ENCODE peak calls at places on chromosomes 4 and X, in nine cellular contexts. One of them, this sample, is unnamed.

GRCh38 chr4:183601381-183601780 is 57.6 kb downstream of the RWDD4 start:
- DNase-seq in RWPE1: no peak
- DNase-seq in ascending aorta: no peak
- DNase-seq in T-helper 2 cell: no peak
- DNase-seq in Kasumi-1: no peak
- DNase-seq in GM04504: no peak
- DNase-seq in C1 segment of cervical spinal cord: no peak
- DNase-seq in stimulated activated CD4-positive, alpha-beta T cell treated with anti-CD3 and anti-CD28 coated beads, Interleukin-2, amount 100 ng/mL, for 24 hours: no peak
- DNase-seq in HFF-Myc: no peak
- DNase-seq in this sample: no peak

GRCh38 chrX:37287741-37288424 is 61.3 kb upstream of the PRRG1 start:
- DNase-seq in T-helper 2 cell: no peak
- DNase-seq in ascending aorta: no peak
- DNase-seq in HFF-Myc: no peak
- DNase-seq in Kasumi-1: no peak
- DNase-seq in GM04504: no peak
- DNase-seq in C1 segment of cervical spinal cord: no peak
- DNase-seq in stimulated activated CD4-positive, alpha-beta T cell treated with anti-CD3 and anti-CD28 coated beads, Interleukin-2, amount 100 ng/mL, for 24 hours: no peak
- DNase-seq in RWPE1: no peak
- DNase-seq in this sample: no peak

GRCh38 chrX:153708415-153708814 is 15.8 kb downstream of the BCAP31 start:
- DNase-seq in stimulated activated CD4-positive, alpha-beta T cell treated with anti-CD3 and anti-CD28 coated beads, Interleukin-2, amount 100 ng/mL, for 24 hours: peak
- DNase-seq in HFF-Myc: peak
- DNase-seq in Kasumi-1: peak
- DNase-seq in GM04504: no peak
- DNase-seq in C1 segment of cervical spinal cord: peak
- DNase-seq in T-helper 2 cell: no peak
- DNase-seq in ascending aorta: no peak
- DNase-seq in RWPE1: peak
- DNase-seq in this sample: no peak

GRCh38 chr4:163110442-163110841 is 56.2 kb downstream of the NAF1 start:
- DNase-seq in stimulated activated CD4-positive, alpha-beta T cell treated with anti-CD3 and anti-CD28 coated beads, Interleukin-2, amount 100 ng/mL, for 24 hours: no peak
- DNase-seq in Kasumi-1: no peak
- DNase-seq in GM04504: no peak
- DNase-seq in T-helper 2 cell: no peak
- DNase-seq in HFF-Myc: no peak
- DNase-seq in RWPE1: no peak
- DNase-seq in C1 segment of cervical spinal cord: no peak
- DNase-seq in ascending aorta: no peak
- DNase-seq in this sample: no peak

GRCh38 chrX:2901367-2902036 is 27.6 kb downstream of the ARSD start:
- DNase-seq in stimulated activated CD4-positive, alpha-beta T cell treated with anti-CD3 and anti-CD28 coated beads, Interleukin-2, amount 100 ng/mL, for 24 hours: no peak
- DNase-seq in GM04504: no peak
- DNase-seq in RWPE1: no peak
- DNase-seq in Kasumi-1: no peak
- DNase-seq in ascending aorta: no peak
- DNase-seq in C1 segment of cervical spinal cord: no peak
- DNase-seq in T-helper 2 cell: no peak
- DNase-seq in HFF-Myc: no peak
- DNase-seq in this sample: no peak

GRCh38 chr4:181548873-181549541 is 694.2 kb upstream of the TENM3 start:
- DNase-seq in HFF-Myc: no peak
- DNase-seq in C1 segment of cervical spinal cord: no peak
- DNase-seq in ascending aorta: no peak
- DNase-seq in stimulated activated CD4-positive, alpha-beta T cell treated with anti-CD3 and anti-CD28 coated beads, Interleukin-2, amount 100 ng/mL, for 24 hours: no peak
- DNase-seq in RWPE1: peak
- DNase-seq in GM04504: peak
- DNase-seq in Kasumi-1: no peak
- DNase-seq in T-helper 2 cell: no peak
- DNase-seq in this sample: peak

GRCh38 chr4:117941611-117942010 is 92.7 kb upstream of the NDST3 start:
- DNase-seq in C1 segment of cervical spinal cord: no peak
- DNase-seq in Kasumi-1: no peak
- DNase-seq in T-helper 2 cell: no peak
- DNase-seq in ascending aorta: no peak
- DNase-seq in GM04504: no peak
- DNase-seq in RWPE1: no peak
- DNase-seq in HFF-Myc: no peak
- DNase-seq in stimulated activated CD4-positive, alpha-beta T cell treated with anti-CD3 and anti-CD28 coated beads, Interleukin-2, amount 100 ng/mL, for 24 hours: no peak
- DNase-seq in this sample: no peak

GRCh38 chr4:17436750-17437090 is 75.2 kb downstream of the QDPR start:
- DNase-seq in stimulated activated CD4-positive, alpha-beta T cell treated with anti-CD3 and anti-CD28 coated beads, Interleukin-2, amount 100 ng/mL, for 24 hours: no peak
- DNase-seq in T-helper 2 cell: no peak
- DNase-seq in HFF-Myc: no peak
- DNase-seq in C1 segment of cervical spinal cord: no peak
- DNase-seq in RWPE1: no peak
- DNase-seq in Kasumi-1: no peak
- DNase-seq in GM04504: no peak
- DNase-seq in ascending aorta: no peak
- DNase-seq in this sample: no peak

GRCh38 chr4:16516796-16517413 is 290.6 kb upstream of the TAPT1 start:
- DNase-seq in HFF-Myc: peak
- DNase-seq in Kasumi-1: peak
- DNase-seq in RWPE1: no peak
- DNase-seq in T-helper 2 cell: no peak
- DNase-seq in stimulated activated CD4-positive, alpha-beta T cell treated with anti-CD3 and anti-CD28 coated beads, Interleukin-2, amount 100 ng/mL, for 24 hours: no peak
- DNase-seq in ascending aorta: no peak
- DNase-seq in GM04504: peak
- DNase-seq in C1 segment of cervical spinal cord: peak
- DNase-seq in this sample: no peak

GRCh38 chr4:4488405-4489404 is 53.1 kb downstream of the STX18 start:
- DNase-seq in RWPE1: peak
- DNase-seq in T-helper 2 cell: peak
- DNase-seq in GM04504: peak
- DNase-seq in stimulated activated CD4-positive, alpha-beta T cell treated with anti-CD3 and anti-CD28 coated beads, Interleukin-2, amount 100 ng/mL, for 24 hours: peak
- DNase-seq in Kasumi-1: peak
- DNase-seq in HFF-Myc: peak
- DNase-seq in C1 segment of cervical spinal cord: peak
- DNase-seq in ascending aorta: no peak
- DNase-seq in this sample: peak

GRCh38 chr4:22434895-22435294 is 81.0 kb downstream of the ADGRA3 start:
- DNase-seq in HFF-Myc: peak
- DNase-seq in C1 segment of cervical spinal cord: no peak
- DNase-seq in RWPE1: peak
- DNase-seq in stimulated activated CD4-positive, alpha-beta T cell treated with anti-CD3 and anti-CD28 coated beads, Interleukin-2, amount 100 ng/mL, for 24 hours: no peak
- DNase-seq in GM04504: peak
- DNase-seq in Kasumi-1: peak
- DNase-seq in T-helper 2 cell: no peak
- DNase-seq in ascending aorta: no peak
- DNase-seq in this sample: no peak

GRCh38 chrX:106672527-106672926 is 54.0 kb upstream of the RNF128 start:
- DNase-seq in RWPE1: peak
- DNase-seq in T-helper 2 cell: no peak
- DNase-seq in HFF-Myc: no peak
- DNase-seq in C1 segment of cervical spinal cord: no peak
- DNase-seq in stimulated activated CD4-positive, alpha-beta T cell treated with anti-CD3 and anti-CD28 coated beads, Interleukin-2, amount 100 ng/mL, for 24 hours: no peak
- DNase-seq in ascending aorta: no peak
- DNase-seq in GM04504: no peak
- DNase-seq in Kasumi-1: no peak
- DNase-seq in this sample: no peak

GRCh38 chrX:108699368-108699767 is 37.0 kb downstream of the IRS4 start:
- DNase-seq in Kasumi-1: peak
- DNase-seq in T-helper 2 cell: no peak
- DNase-seq in C1 segment of cervical spinal cord: no peak
- DNase-seq in HFF-Myc: peak
- DNase-seq in ascending aorta: no peak
- DNase-seq in RWPE1: peak
- DNase-seq in GM04504: peak
- DNase-seq in stimulated activated CD4-positive, alpha-beta T cell treated with anti-CD3 and anti-CD28 coated beads, Interleukin-2, amount 100 ng/mL, for 24 hours: no peak
- DNase-seq in this sample: no peak

GRCh38 chrX:2691543-2692220 is 587 bp downstream of the CD99 start:
- DNase-seq in stimulated activated CD4-positive, alpha-beta T cell treated with anti-CD3 and anti-CD28 coated beads, Interleukin-2, amount 100 ng/mL, for 24 hours: peak
- DNase-seq in Kasumi-1: no peak
- DNase-seq in RWPE1: no peak
- DNase-seq in HFF-Myc: no peak
- DNase-seq in T-helper 2 cell: no peak
- DNase-seq in GM04504: no peak
- DNase-seq in ascending aorta: no peak
- DNase-seq in C1 segment of cervical spinal cord: no peak
- DNase-seq in this sample: no peak

GRCh38 chr4:159171287-159171686 is 68.4 kb downstream of the RAPGEF2 start:
- DNase-seq in C1 segment of cervical spinal cord: no peak
- DNase-seq in ascending aorta: no peak
- DNase-seq in Kasumi-1: no peak
- DNase-seq in GM04504: no peak
- DNase-seq in stimulated activated CD4-positive, alpha-beta T cell treated with anti-CD3 and anti-CD28 coated beads, Interleukin-2, amount 100 ng/mL, for 24 hours: peak
- DNase-seq in T-helper 2 cell: no peak
- DNase-seq in HFF-Myc: no peak
- DNase-seq in RWPE1: no peak
- DNase-seq in this sample: no peak

GRCh38 chr4:9703391-9703790 is 78.0 kb upstream of the DRD5 start:
- DNase-seq in C1 segment of cervical spinal cord: peak
- DNase-seq in T-helper 2 cell: peak
- DNase-seq in Kasumi-1: peak
- DNase-seq in ascending aorta: no peak
- DNase-seq in RWPE1: peak
- DNase-seq in HFF-Myc: no peak
- DNase-seq in stimulated activated CD4-positive, alpha-beta T cell treated with anti-CD3 and anti-CD28 coated beads, Interleukin-2, amount 100 ng/mL, for 24 hours: peak
- DNase-seq in GM04504: no peak
- DNase-seq in this sample: peak

GRCh38 chr4:15343000-15343399 is 84.8 kb upstream of the C1QTNF7 start:
- DNase-seq in Kasumi-1: no peak
- DNase-seq in stimulated activated CD4-positive, alpha-beta T cell treated with anti-CD3 and anti-CD28 coated beads, Interleukin-2, amount 100 ng/mL, for 24 hours: no peak
- DNase-seq in GM04504: no peak
- DNase-seq in ascending aorta: no peak
- DNase-seq in RWPE1: no peak
- DNase-seq in HFF-Myc: no peak
- DNase-seq in C1 segment of cervical spinal cord: no peak
- DNase-seq in T-helper 2 cell: no peak
- DNase-seq in this sample: no peak

GRCh38 chrX:132957211-132958085 is 981 bp downstream of the HS6ST2 start:
- DNase-seq in HFF-Myc: no peak
- DNase-seq in ascending aorta: no peak
- DNase-seq in RWPE1: peak
- DNase-seq in C1 segment of cervical spinal cord: no peak
- DNase-seq in Kasumi-1: no peak
- DNase-seq in GM04504: no peak
- DNase-seq in stimulated activated CD4-positive, alpha-beta T cell treated with anti-CD3 and anti-CD28 coated beads, Interleukin-2, amount 100 ng/mL, for 24 hours: no peak
- DNase-seq in T-helper 2 cell: peak
- DNase-seq in this sample: no peak

GRCh38 chr4:4271912-4272311 is 18.0 kb downstream of the LYAR start:
- DNase-seq in RWPE1: no peak
- DNase-seq in T-helper 2 cell: no peak
- DNase-seq in ascending aorta: no peak
- DNase-seq in C1 segment of cervical spinal cord: no peak
- DNase-seq in stimulated activated CD4-positive, alpha-beta T cell treated with anti-CD3 and anti-CD28 coated beads, Interleukin-2, amount 100 ng/mL, for 24 hours: no peak
- DNase-seq in Kasumi-1: no peak
- DNase-seq in GM04504: no peak
- DNase-seq in HFF-Myc: no peak
- DNase-seq in this sample: no peak

GRCh38 chr4:89906316-89906715 is 11.7 kb downstream of the MMRN1 start:
- DNase-seq in Kasumi-1: no peak
- DNase-seq in T-helper 2 cell: no peak
- DNase-seq in GM04504: no peak
- DNase-seq in stimulated activated CD4-positive, alpha-beta T cell treated with anti-CD3 and anti-CD28 coated beads, Interleukin-2, amount 100 ng/mL, for 24 hours: no peak
- DNase-seq in HFF-Myc: no peak
- DNase-seq in C1 segment of cervical spinal cord: no peak
- DNase-seq in ascending aorta: no peak
- DNase-seq in RWPE1: no peak
- DNase-seq in this sample: no peak

GRCh38 chr4:108427946-108428345 is 192.4 kb upstream of the RPL34 start:
- DNase-seq in stimulated activated CD4-positive, alpha-beta T cell treated with anti-CD3 and anti-CD28 coated beads, Interleukin-2, amount 100 ng/mL, for 24 hours: no peak
- DNase-seq in RWPE1: no peak
- DNase-seq in Kasumi-1: no peak
- DNase-seq in C1 segment of cervical spinal cord: no peak
- DNase-seq in GM04504: no peak
- DNase-seq in T-helper 2 cell: no peak
- DNase-seq in ascending aorta: no peak
- DNase-seq in HFF-Myc: no peak
- DNase-seq in this sample: no peak

GRCh38 chr4:153205757-153206156 is 1.5 kb downstream of the TRIM2 start:
- DNase-seq in stimulated activated CD4-positive, alpha-beta T cell treated with anti-CD3 and anti-CD28 coated beads, Interleukin-2, amount 100 ng/mL, for 24 hours: peak
- DNase-seq in T-helper 2 cell: no peak
- DNase-seq in GM04504: no peak
- DNase-seq in RWPE1: peak
- DNase-seq in ascending aorta: no peak
- DNase-seq in C1 segment of cervical spinal cord: no peak
- DNase-seq in Kasumi-1: no peak
- DNase-seq in HFF-Myc: no peak
- DNase-seq in this sample: no peak

GRCh38 chrX:134548257-134548732 is 88.3 kb downstream of the HPRT1 start:
- DNase-seq in Kasumi-1: peak
- DNase-seq in ascending aorta: no peak
- DNase-seq in HFF-Myc: no peak
- DNase-seq in GM04504: no peak
- DNase-seq in RWPE1: no peak
- DNase-seq in T-helper 2 cell: no peak
- DNase-seq in stimulated activated CD4-positive, alpha-beta T cell treated with anti-CD3 and anti-CD28 coated beads, Interleukin-2, amount 100 ng/mL, for 24 hours: no peak
- DNase-seq in C1 segment of cervical spinal cord: no peak
- DNase-seq in this sample: no peak

GRCh38 chrX:41502004-41502403 is 54.9 kb downstream of the NYX start:
- DNase-seq in T-helper 2 cell: no peak
- DNase-seq in C1 segment of cervical spinal cord: no peak
- DNase-seq in ascending aorta: no peak
- DNase-seq in stimulated activated CD4-positive, alpha-beta T cell treated with anti-CD3 and anti-CD28 coated beads, Interleukin-2, amount 100 ng/mL, for 24 hours: no peak
- DNase-seq in RWPE1: no peak
- DNase-seq in HFF-Myc: no peak
- DNase-seq in GM04504: no peak
- DNase-seq in Kasumi-1: no peak
- DNase-seq in this sample: no peak

GRCh38 chrX:123736333-123736921 is 3.6 kb upstream of the THOC2 start:
- DNase-seq in T-helper 2 cell: no peak
- DNase-seq in RWPE1: no peak
- DNase-seq in HFF-Myc: peak
- DNase-seq in GM04504: peak
- DNase-seq in stimulated activated CD4-positive, alpha-beta T cell treated with anti-CD3 and anti-CD28 coated beads, Interleukin-2, amount 100 ng/mL, for 24 hours: no peak
- DNase-seq in Kasumi-1: no peak
- DNase-seq in C1 segment of cervical spinal cord: no peak
- DNase-seq in ascending aorta: no peak
- DNase-seq in this sample: no peak

GRCh38 chr4:141410839-141411238 is 190.1 kb downstream of the ZNF330 start:
- DNase-seq in T-helper 2 cell: no peak
- DNase-seq in GM04504: no peak
- DNase-seq in ascending aorta: no peak
- DNase-seq in C1 segment of cervical spinal cord: no peak
- DNase-seq in RWPE1: no peak
- DNase-seq in Kasumi-1: no peak
- DNase-seq in HFF-Myc: no peak
- DNase-seq in stimulated activated CD4-positive, alpha-beta T cell treated with anti-CD3 and anti-CD28 coated beads, Interleukin-2, amount 100 ng/mL, for 24 hours: no peak
- DNase-seq in this sample: no peak

GRCh38 chr4:154073107-154073817 is 284.4 kb upstream of the SFRP2 start:
- DNase-seq in RWPE1: peak
- DNase-seq in C1 segment of cervical spinal cord: no peak
- DNase-seq in T-helper 2 cell: no peak
- DNase-seq in Kasumi-1: no peak
- DNase-seq in stimulated activated CD4-positive, alpha-beta T cell treated with anti-CD3 and anti-CD28 coated beads, Interleukin-2, amount 100 ng/mL, for 24 hours: peak
- DNase-seq in GM04504: peak
- DNase-seq in ascending aorta: no peak
- DNase-seq in HFF-Myc: no peak
- DNase-seq in this sample: no peak

GRCh38 chr4:104860227-104861123 is 286.2 kb upstream of the TET2 start:
- DNase-seq in ascending aorta: no peak
- DNase-seq in Kasumi-1: peak
- DNase-seq in GM04504: peak
- DNase-seq in stimulated activated CD4-positive, alpha-beta T cell treated with anti-CD3 and anti-CD28 coated beads, Interleukin-2, amount 100 ng/mL, for 24 hours: peak
- DNase-seq in RWPE1: peak
- DNase-seq in HFF-Myc: peak
- DNase-seq in C1 segment of cervical spinal cord: peak
- DNase-seq in T-helper 2 cell: no peak
- DNase-seq in this sample: peak

GRCh38 chrX:47707031-47707780 is 48.2 kb upstream of the UXT start:
- DNase-seq in HFF-Myc: no peak
- DNase-seq in stimulated activated CD4-positive, alpha-beta T cell treated with anti-CD3 and anti-CD28 coated beads, Interleukin-2, amount 100 ng/mL, for 24 hours: no peak
- DNase-seq in C1 segment of cervical spinal cord: no peak
- DNase-seq in ascending aorta: no peak
- DNase-seq in GM04504: no peak
- DNase-seq in T-helper 2 cell: no peak
- DNase-seq in Kasumi-1: no peak
- DNase-seq in RWPE1: no peak
- DNase-seq in this sample: no peak

GRCh38 chr4:159162576-159162975 is 59.7 kb downstream of the RAPGEF2 start:
- DNase-seq in Kasumi-1: no peak
- DNase-seq in C1 segment of cervical spinal cord: no peak
- DNase-seq in HFF-Myc: no peak
- DNase-seq in ascending aorta: no peak
- DNase-seq in RWPE1: no peak
- DNase-seq in stimulated activated CD4-positive, alpha-beta T cell treated with anti-CD3 and anti-CD28 coated beads, Interleukin-2, amount 100 ng/mL, for 24 hours: no peak
- DNase-seq in T-helper 2 cell: no peak
- DNase-seq in GM04504: no peak
- DNase-seq in this sample: no peak

GRCh38 chr4:47145630-47146029 is 114.3 kb downstream of the GABRB1 start:
- DNase-seq in Kasumi-1: no peak
- DNase-seq in stimulated activated CD4-positive, alpha-beta T cell treated with anti-CD3 and anti-CD28 coated beads, Interleukin-2, amount 100 ng/mL, for 24 hours: no peak
- DNase-seq in ascending aorta: no peak
- DNase-seq in GM04504: no peak
- DNase-seq in C1 segment of cervical spinal cord: no peak
- DNase-seq in HFF-Myc: peak
- DNase-seq in T-helper 2 cell: no peak
- DNase-seq in RWPE1: peak
- DNase-seq in this sample: no peak